ENCODE peak calls at places on chromosomes 13 and 19, in eight cellular contexts. G, W, K, X, M, A, Y and R are unnamed samples.

GRCh38 chr19:33514885-33515485 is 6.6 kb downstream of the PEPD start:
- DNase-seq in A (no peak), Y (no peak), K (no peak), W (no peak), X (peak; percentile 60), G (no peak), M (no peak), R (peak; percentile 74)

GRCh38 chr19:38658462-38659306 is 11.2 kb downstream of the ACTN4 start:
- DNase-seq in A (no peak), W (no peak), X (no peak), Y (no peak), K (no peak), M (peak; percentile 61), G (no peak), R (peak; percentile 53)

GRCh38 chr13:42876810-42877550 is 95.6 kb downstream of the FAM216B start:
- DNase-seq in M (no peak), X (no peak), K (no peak), Y (no peak), G (no peak), W (no peak), A (no peak), R (no peak)

GRCh38 chr19:33395561-33396550 is 22.3 kb downstream of the CEBPG start:
- DNase-seq in X (peak; percentile 72), W (peak; percentile 90), K (no peak), G (peak; percentile 82), Y (no peak), M (no peak), A (no peak), R (no peak)

GRCh38 chr13:39952244-39953233 is 297.1 kb downstream of the COG6 start:
- DNase-seq in Y (no peak), A (no peak), W (no peak), K (no peak), G (no peak), M (no peak), X (no peak), R (no peak)

GRCh38 chr19:17450264-17451075 is 2.0 kb upstream of the TMEM221 start:
- DNase-seq in G (no peak), X (no peak), M (no peak), A (peak; percentile 64), K (no peak), Y (no peak), W (no peak), R (no peak)

GRCh38 chr19:6212403-6213265 is 67.1 kb downstream of the MLLT1 start:
- DNase-seq in Y (no peak), W (no peak), X (peak; percentile 34), G (peak; percentile 66), M (no peak), A (no peak), K (no peak), R (no peak)

GRCh38 chr19:15328312-15328711 is 4.0 kb downstream of the BRD4 start:
- DNase-seq in Y (no peak), K (no peak), G (no peak), A (no peak), X (no peak), W (no peak), M (peak; percentile 88), R (no peak)

GRCh38 chr19:54281008-54281728 is at the start of gene LILRB2:
- DNase-seq in G (no peak), X (no peak), Y (no peak), M (no peak), W (no peak), K (no peak), A (no peak), R (no peak)

GRCh38 chr19:48292798-48293197 is 22.9 kb downstream of the ZNF114 start:
- DNase-seq in K (no peak), G (no peak), A (no peak), M (no peak), Y (no peak), X (no peak), W (no peak), R (no peak)

GRCh38 chr19:2478756-2479555 is 3.0 kb downstream of the GADD45B start:
- DNase-seq in Y (peak; percentile 85), M (no peak), G (peak; percentile 90), A (peak; percentile 88), W (peak; percentile 93), K (peak; percentile 49), X (peak; percentile 88), R (no peak)

GRCh38 chr13:51125495-51126226 is 14.6 kb upstream of the C13orf42 start:
- DNase-seq in K (no peak), G (peak; percentile 69), X (peak; percentile 63), Y (peak; percentile 61), W (no peak), A (no peak), M (peak; percentile 78), R (peak; percentile 61)

GRCh38 chr19:4295972-4296771 is 6.0 kb downstream of the TMIGD2 start:
- DNase-seq in A (no peak), M (no peak), K (no peak), G (no peak), Y (no peak), W (no peak), X (no peak), R (peak; percentile 94)

GRCh38 chr19:11560404-11560988 is 1.5 kb upstream of the ELOF1 start:
- DNase-seq in A (peak; percentile 62), G (no peak), M (peak; percentile 88), W (no peak), Y (peak; percentile 77), K (peak; percentile 39), X (no peak), R (peak; percentile 88)

GRCh38 chr19:5395541-5395940 is 54.9 kb upstream of the PTPRS start:
- DNase-seq in G (no peak), W (no peak), M (no peak), A (no peak), Y (no peak), K (no peak), X (no peak), R (no peak)

GRCh38 chr13:42211704-42212103 is 60.2 kb upstream of the AKAP11 start:
- DNase-seq in X (no peak), W (no peak), M (no peak), Y (no peak), G (no peak), K (no peak), A (no peak), R (no peak)

GRCh38 chr19:2602391-2603181 is 99.9 kb downstream of the GNG7 start:
- DNase-seq in M (peak; percentile 69), X (peak; percentile 75), Y (no peak), W (peak; percentile 94), G (peak; percentile 86), A (no peak), K (no peak), R (no peak)

GRCh38 chr19:5125797-5126497 is 157.0 kb downstream of the KDM4B start:
- DNase-seq in A (peak; percentile 13), W (no peak), M (peak; percentile 66), X (no peak), K (no peak), Y (no peak), G (no peak), R (no peak)

GRCh38 chr13:52850396-52851152 is 2.1 kb upstream of the PCDH8 start:
- DNase-seq in M (peak; percentile 92), G (peak; percentile 87), W (peak; percentile 92), Y (peak; percentile 74), A (no peak), K (no peak), X (peak; percentile 78), R (peak; percentile 82)

DNA sequence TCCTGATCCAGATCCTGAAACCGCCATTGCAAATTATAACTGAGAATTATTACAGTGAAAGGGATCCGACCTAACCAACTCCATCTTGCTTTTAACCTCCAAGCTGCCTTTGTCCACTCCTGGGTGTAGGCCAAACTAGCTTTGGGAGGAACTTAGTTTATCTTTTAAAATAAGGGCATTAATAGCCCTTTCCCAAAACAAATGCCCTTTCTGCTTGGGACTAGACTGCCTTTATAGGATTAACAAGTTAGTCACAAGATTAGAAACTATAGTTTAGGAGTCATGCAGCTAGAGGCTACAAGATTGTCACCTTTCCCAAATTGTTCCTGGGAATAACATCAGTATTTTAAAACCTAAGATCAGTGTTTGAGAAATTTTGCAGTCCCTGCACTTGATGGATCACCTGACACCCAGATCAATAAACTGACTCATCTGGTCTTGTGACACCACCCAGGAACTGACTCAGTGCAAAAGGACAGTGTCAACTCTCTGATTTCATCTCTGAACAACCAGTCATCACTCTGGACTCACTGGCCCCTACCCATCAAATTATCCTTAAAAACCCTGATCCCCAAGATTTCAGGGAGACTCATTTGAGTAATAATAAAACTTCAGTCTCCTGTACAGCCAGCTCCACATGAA is 4.1 kb upstream of the ZNF841 start:
- DNase-seq in A (no peak), M (no peak), K (no peak), G (no peak), X (no peak), Y (no peak), W (no peak), R (no peak)
- H3K9me3 ChIP-seq in A (no peaks in the 10 kb centered on the region), M (no peaks in the 10 kb centered on the region), K (peaks cover 8% of the 10 kb centered on the region), G (peaks cover 7% of the 10 kb centered on the region), X (peaks cover 44% of the 10 kb centered on the region), Y (no peaks in the 10 kb centered on the region), W (peaks cover 7% of the 10 kb centered on the region), R (no peaks in the 10 kb centered on the region)

GRCh38 chr19:41903161-41903953 is 20.4 kb downstream of the ARHGEF1 start:
- DNase-seq in A (no peak), K (no peak), Y (no peak), M (no peak), G (no peak), W (no peak), X (no peak), R (no peak)
- H3K36me3 ChIP-seq in A (peaks cover 80% of the 10 kb centered on the region), K (peaks cover 73% of the 10 kb centered on the region), Y (no peaks in the 10 kb centered on the region), M (peaks cover 7% of the 10 kb centered on the region), G (peaks cover 91% of the 10 kb centered on the region), W (peaks cover 12% of the 10 kb centered on the region), X (peaks cover 90% of the 10 kb centered on the region), R (peaks cover 56% of the 10 kb centered on the region)

DNA sequence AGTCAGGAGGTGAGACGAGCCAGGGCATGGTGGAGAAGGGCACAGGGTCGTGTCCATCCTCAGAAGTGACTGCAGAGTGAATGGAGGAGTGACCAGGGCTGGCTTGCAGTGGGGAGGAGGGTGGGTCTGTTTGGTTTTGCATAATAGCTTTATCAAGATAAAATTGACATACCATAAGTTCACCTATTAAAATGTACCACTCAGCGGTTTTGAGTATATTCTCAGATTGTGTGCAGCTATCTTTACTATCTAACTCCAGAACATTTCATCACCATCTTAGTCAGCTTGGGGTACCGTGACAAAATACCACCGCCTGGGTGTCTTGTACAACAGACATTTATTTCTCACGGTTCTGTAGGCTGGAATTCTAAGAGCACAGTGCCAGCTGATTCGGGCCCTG is 13.2 kb downstream of the ZNF8 start:
- DNase-seq in A (no peak), Y (no peak), X (no peak), G (no peak), K (no peak), W (no peak), M (no peak), R (no peak)
- H3K9me3 ChIP-seq in A (no peaks in the 10 kb centered on the region), Y (no peaks in the 10 kb centered on the region), X (peaks cover 54% of the 10 kb centered on the region), G (no peaks in the 10 kb centered on the region), K (peaks cover 22% of the 10 kb centered on the region), W (peaks cover 28% of the 10 kb centered on the region), M (no peaks in the 10 kb centered on the region), R (peaks cover 19% of the 10 kb centered on the region)

DNA sequence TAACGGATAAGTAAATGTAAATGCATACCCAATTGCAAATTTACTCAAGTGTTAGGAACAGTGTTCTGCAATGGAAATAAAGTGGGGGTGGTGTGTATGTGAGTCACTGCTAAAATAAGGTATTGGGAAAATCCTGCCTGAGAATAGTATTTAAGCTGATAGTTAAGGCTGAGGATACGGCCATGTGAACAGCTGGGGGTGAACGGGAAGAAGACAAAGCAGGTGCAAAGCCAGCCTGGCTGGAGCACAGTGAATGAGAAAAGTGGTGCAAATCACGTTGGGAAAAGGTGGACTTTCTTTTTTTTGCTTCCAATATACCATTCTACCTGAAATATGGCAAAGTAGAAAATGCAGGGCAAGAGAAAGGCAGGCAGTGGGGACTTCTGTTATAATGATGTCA is 242.5 kb upstream of the SLC10A2 start:
- DNase-seq in G (no peak), A (no peak), X (no peak), Y (no peak), M (no peak), W (no peak), K (no peak), R (no peak)
- H3K36me3 ChIP-seq in G (no peaks in the 10 kb centered on the region), A (no peaks in the 10 kb centered on the region), X (no peaks in the 10 kb centered on the region), Y (no peaks in the 10 kb centered on the region), M (no peaks in the 10 kb centered on the region), W (no peaks in the 10 kb centered on the region), K (no peaks in the 10 kb centered on the region), R (no peaks in the 10 kb centered on the region)